ENCODE peak calls at places on chromosome 18, in seven cellular contexts. O is stimulated activated CD4-positive, alpha-beta T cell treated with anti-CD3 and anti-CD28 coated beads, Interleukin-1b, Interleukin-23, amount 100 ng/mL, for 24 hours; N is AG04449; P is posterior cingulate gyrus; T is RPMI7951; A is BJ; S is anterior cingulate cortex. L is an unnamed sample.

GRCh38 chr18:62578980-62579511 is 56.2 kb downstream of the ZCCHC2 start:
- DNase-seq in S (no peak), N (no peak), O (no peak), P (no peak), A (no peak), T (no peak), L (no peak)

GRCh38 chr18:58545338-58546096 is 83.4 kb downstream of the ALPK2 start:
- DNase-seq in O (no peak), P (no peak), A (no peak), T (no peak), N (no peak), S (no peak), L (no peak)

GRCh38 chr18:57881818-57882413 is 78.8 kb upstream of the ATP8B1 start:
- DNase-seq in O (peak), A (peak), T (peak), S (peak), P (peak), N (peak), L (peak)

GRCh38 chr18:44973282-44973681 is 292.6 kb downstream of the SETBP1 start:
- DNase-seq in N (no peak), S (no peak), A (no peak), P (no peak), O (no peak), T (peak), L (no peak)

GRCh38 chr18:61896767-61897166 is 4.0 kb upstream of the RNF152 start:
- DNase-seq in P (no peak), S (no peak), O (no peak), A (no peak), N (no peak), T (peak), L (peak)

GRCh38 chr18:58674159-58674558 is 2.9 kb downstream of the MALT1 start:
- DNase-seq in P (no peak), T (no peak), O (no peak), S (no peak), N (no peak), A (no peak), L (no peak)

GRCh38 chr18:58015045-58015444 is 29.0 kb upstream of the NEDD4L start:
- DNase-seq in P (no peak), S (no peak), N (no peak), O (no peak), A (no peak), T (no peak), L (peak)

GRCh38 chr18:37452697-37453385 is 112.8 kb downstream of the CELF4 start:
- DNase-seq in A (no peak), O (no peak), T (no peak), P (no peak), S (no peak), N (no peak), L (no peak)

GRCh38 chr18:3246636-3247242 is 862 bp upstream of the MYL12A start:
- DNase-seq in O (no peak), N (no peak), S (no peak), P (no peak), T (no peak), A (no peak), L (peak)

GRCh38 chr18:63102941-63103744 is 216.4 kb downstream of the BCL2 start:
- DNase-seq in T (no peak), A (no peak), P (no peak), S (no peak), O (no peak), N (no peak), L (no peak)

GRCh38 chr18:36828630-36829361 is at the start of the genes KIAA1328 and TPGS2:
- DNase-seq in S (peak), A (peak), O (peak), P (peak), T (peak), N (no peak), L (peak)

GRCh38 chr18:33839452-33840225 is 261.6 kb downstream of the ASXL3 start:
- DNase-seq in T (peak), S (peak), P (peak), O (no peak), N (no peak), A (no peak), L (peak)

GRCh38 chr18:51884039-51884438 is 456.0 kb upstream of the DCC start:
- DNase-seq in P (no peak), S (no peak), A (no peak), T (no peak), N (no peak), O (no peak), L (no peak)

GRCh38 chr18:58937204-58937603 is 72.5 kb downstream of the ZNF532 start:
- DNase-seq in S (no peak), P (no peak), T (peak), O (no peak), N (peak), A (no peak), L (no peak)

GRCh38 chr18:51363384-51363783 is 165.9 kb upstream of the MEX3C start:
- DNase-seq in A (no peak), O (no peak), T (no peak), S (no peak), P (no peak), N (no peak), L (no peak)

GRCh38 chr18:26208901-26209445 is 17.3 kb upstream of the TAF4B start:
- DNase-seq in T (no peak), P (no peak), N (no peak), S (no peak), O (no peak), A (no peak), L (no peak)

GRCh38 chr18:24506175-24506574 is 45.7 kb downstream of the HRH4 start:
- DNase-seq in T (no peak), O (no peak), N (no peak), S (no peak), P (no peak), A (no peak), L (no peak)

GRCh38 chr18:48994044-48994651 is 43.4 kb upstream of the SMAD7 start:
- DNase-seq in O (no peak), T (peak), N (peak), P (no peak), A (peak), S (no peak), L (no peak)

GRCh38 chr18:57447154-57447621 is 12.0 kb downstream of the ONECUT2 start:
- DNase-seq in N (no peak), P (peak), O (no peak), S (no peak), A (no peak), T (peak), L (peak)

GRCh38 chr18:79823120-79823519 is 25.4 kb downstream of the KCNG2 start:
- DNase-seq in P (no peak), T (no peak), S (no peak), N (no peak), A (no peak), O (no peak), L (peak)

GRCh38 chr18:76751538-76751890 is 70.8 kb upstream of the ZNF236 start:
- DNase-seq in A (no peak), N (no peak), O (no peak), P (no peak), T (no peak), S (no peak), L (no peak)

GRCh38 chr18:6054443-6054842 is 159.1 kb upstream of the TMEM200C start:
- DNase-seq in A (no peak), O (no peak), S (no peak), N (no peak), T (no peak), P (no peak), L (no peak)

GRCh38 chr18:26268454-26268853 is 42.2 kb downstream of the TAF4B start:
- DNase-seq in O (no peak), S (no peak), P (no peak), T (no peak), N (no peak), A (no peak), L (no peak)

GRCh38 chr18:79899609-79900435 is 51.6 kb downstream of the SLC66A2 start:
- DNase-seq in O (no peak), A (no peak), S (no peak), T (no peak), N (no peak), P (peak), L (peak)

GRCh38 chr18:35777042-35777441 is 195.4 kb upstream of the RMP24 start:
- DNase-seq in N (no peak), A (no peak), S (no peak), P (no peak), O (no peak), T (no peak), L (no peak)

GRCh38 chr18:39751161-39751560 is 2185.6 kb upstream of the CELF4 start:
- DNase-seq in T (no peak), N (no peak), P (no peak), O (no peak), A (no peak), S (no peak), L (no peak)

L was measured in H7.